ENCODE peak calls at places on chromosomes 2 and 18, in six cellular contexts. O, W, S, K, I and F are unnamed samples.
A peak's percentile ranks its signal among the peaks of the same experiment; 100 is the strongest.

GRCh38 chr2:23824777-23825212 is 102.1 kb downstream of the ATAD2B start:
- DNase-seq in O (no peak), W (peak; percentile 39), S (no peak), K (peak; percentile 54), I (no peak), F (no peak)

GRCh38 chr2:204730588-204730987 is 185.3 kb downstream of the PARD3B start:
- DNase-seq in O (no peak), W (no peak), S (no peak), K (no peak), I (no peak), F (no peak)

GRCh38 chr2:197399887-197400540 is 34.8 kb downstream of the SF3B1 start:
- DNase-seq in O (no peak), W (no peak), S (no peak), K (no peak), I (no peak), F (no peak)

GRCh38 chr2:71223767-71224333 is 3.1 kb downstream of the PAIP2B start:
- DNase-seq in O (peak; percentile 77), W (peak; percentile 9), S (peak; percentile 70), K (peak; percentile 66), I (no peak), F (no peak)

GRCh38 chr18:41486581-41486980 is 468.5 kb upstream of the PIK3C3 start:
- DNase-seq in O (no peak), W (no peak), S (no peak), K (no peak), I (no peak), F (no peak)

GRCh38 chr2:14072338-14072737 is 560.2 kb upstream of the LRATD1 start:
- DNase-seq in O (no peak), W (no peak), S (no peak), K (no peak), I (no peak), F (no peak)

GRCh38 chr2:217804786-217805678 is 197.8 kb downstream of the TNS1 start:
- DNase-seq in O (no peak), W (no peak), S (peak; percentile 34), K (no peak), I (no peak), F (no peak)

GRCh38 chr2:212854766-212855165 is 296.6 kb downstream of the IKZF2 start:
- DNase-seq in O (no peak), W (no peak), S (no peak), K (no peak), I (no peak), F (no peak)

GRCh38 chr2:190859347-190860297 is 21.0 kb upstream of the GLS start:
- DNase-seq in O (no peak), W (no peak), S (no peak), K (no peak), I (no peak), F (no peak)

GRCh38 chr18:5500158-5500939 is 43.4 kb downstream of the EPB41L3 start:
- DNase-seq in O (no peak), W (no peak), S (no peak), K (no peak), I (no peak), F (no peak)

GRCh38 chr2:43637030-43637803 is at the start of gene PLEKHH2:
- DNase-seq in O (peak; percentile 70), W (peak; percentile 59), S (peak; percentile 90), K (peak; percentile 98), I (peak; percentile 92), F (peak; percentile 77)

GRCh38 chr2:100053499-100053898 is 88.9 kb downstream of the AFF3 start:
- DNase-seq in O (no peak), W (no peak), S (no peak), K (no peak), I (no peak), F (no peak)

GRCh38 chr2:3465328-3465727 is 54.0 kb downstream of the ADI1 start:
- DNase-seq in O (no peak), W (no peak), S (peak; percentile 38), K (no peak), I (peak; percentile 50), F (no peak)

GRCh38 chr2:229431331-229431954 is 160.4 kb upstream of the PID1 start:
- DNase-seq in O (no peak), W (no peak), S (no peak), K (no peak), I (no peak), F (no peak)

GRCh38 chr2:205024822-205025518 is 479.7 kb downstream of the PARD3B start:
- DNase-seq in O (peak; percentile 28), W (peak; percentile 82), S (no peak), K (peak; percentile 40), I (no peak), F (peak; percentile 6)

GRCh38 chr2:197141669-197142068 is 168.9 kb downstream of the ANKRD44 start:
- DNase-seq in O (no peak), W (no peak), S (no peak), K (no peak), I (no peak), F (no peak)

GRCh38 chr2:10239561-10239967 is 63.1 kb upstream of the HPCAL1 start:
- DNase-seq in O (no peak), W (no peak), S (peak; percentile 22), K (no peak), I (peak; percentile 52), F (no peak)

GRCh38 chr2:235611337-235611736 is 117.5 kb downstream of the AGAP1 start:
- DNase-seq in O (no peak), W (no peak), S (no peak), K (no peak), I (no peak), F (no peak)

GRCh38 chr2:236512902-236513433 is 56.7 kb upstream of the ACKR3 start:
- DNase-seq in O (peak; percentile 20), W (peak; percentile 5), S (peak; percentile 79), K (peak; percentile 68), I (peak; percentile 82), F (peak; percentile 41)

GRCh38 chr2:186590538-186591441 is 934 bp downstream of the ITGAV start:
- DNase-seq in O (peak; percentile 44), W (no peak), S (no peak), K (peak; percentile 51), I (no peak), F (no peak)

GRCh38 chr2:9800975-9801723 is 42.1 kb upstream of the TAF1B start:
- DNase-seq in O (no peak), W (peak; percentile 31), S (peak; percentile 46), K (peak; percentile 44), I (peak; percentile 52), F (peak; percentile 69)

GRCh38 chr2:15956751-15957736 is 16.7 kb downstream of the MYCN start:
- DNase-seq in O (no peak), W (no peak), S (no peak), K (no peak), I (peak; percentile 26), F (no peak)

GRCh38 chr18:44781890-44782289 is 101.2 kb downstream of the SETBP1 start:
- DNase-seq in O (no peak), W (peak; percentile 9), S (no peak), K (no peak), I (no peak), F (no peak)

GRCh38 chr2:60554649-60555065 is 1.2 kb upstream of the BCL11A start:
- DNase-seq in O (no peak), W (no peak), S (peak; percentile 42), K (no peak), I (no peak), F (no peak)

GRCh38 chr2:55961318-55961911 is 37.8 kb upstream of the EFEMP1 start:
- DNase-seq in O (no peak), W (peak; percentile 45), S (no peak), K (peak; percentile 23), I (no peak), F (no peak)

GRCh38 chr2:150296795-150297546 is 190.5 kb downstream of the RND3 start:
- DNase-seq in O (no peak), W (no peak), S (no peak), K (no peak), I (no peak), F (no peak)

GRCh38 chr2:134668821-134669220 is 50.0 kb downstream of the TMEM163 start:
- DNase-seq in O (no peak), W (no peak), S (peak; percentile 46), K (no peak), I (peak; percentile 93), F (peak; percentile 74)

GRCh38 chr2:209965723-209966122 is 36.7 kb upstream of the RPE start:
- DNase-seq in O (no peak), W (no peak), S (no peak), K (no peak), I (no peak), F (no peak)

GRCh38 chr2:119290859-119291587 is 67.4 kb downstream of the STEAP3 start:
- DNase-seq in O (peak; percentile 38), W (peak; percentile 19), S (peak; percentile 84), K (peak; percentile 80), I (peak; percentile 83), F (peak; percentile 35)

GRCh38 chr2:46383784-46384456 is 86.7 kb downstream of the EPAS1 start:
- DNase-seq in O (no peak), W (no peak), S (no peak), K (no peak), I (no peak), F (no peak)